ENCODE peak calls at places on chromosomes 4 and X, in seven cellular contexts. T is H9, N is mesendoderm, Z is mesenchymal stem cell, F is IMR-90, E is trophoblast cell, U is H1. W is an unnamed sample.

GRCh38 chr4:118224239-118224829 is 128.5 kb downstream of the PRSS12 start:
- DNase-seq in T (no peak), N (peak), Z (peak), F (peak), E (peak), U (no peak), W (peak)

GRCh38 chr4:53859305-53859704 is 205.1 kb downstream of the CHIC2 start:
- DNase-seq in T (no peak), N (no peak), Z (no peak), F (no peak), E (no peak), U (no peak), W (no peak)

GRCh38 chr4:25767877-25768475 is 94.8 kb downstream of the SEL1L3 start:
- DNase-seq in T (peak), N (peak), Z (peak), F (peak), E (peak), U (peak), W (peak)

GRCh38 chr4:41120297-41121217 is 93.8 kb downstream of the APBB2 start:
- DNase-seq in T (no peak), N (no peak), Z (no peak), F (peak), E (no peak), U (no peak), W (no peak)

GRCh38 chrX:51853251-51853650 is 40.2 kb upstream of the MAGED1 start:
- DNase-seq in T (no peak), N (peak), Z (no peak), F (no peak), E (no peak), U (no peak), W (peak)

GRCh38 chr4:47830263-47831025 is 7.4 kb downstream of the CORIN start:
- DNase-seq in T (no peak), N (no peak), Z (no peak), F (peak), E (no peak), U (no peak), W (no peak)

GRCh38 chr4:70399319-70399718 is 1.6 kb downstream of the OPRPN start:
- DNase-seq in T (no peak), N (no peak), Z (no peak), F (no peak), E (no peak), U (no peak), W (no peak)

GRCh38 chr4:32798471-32798870 is 2078.3 kb downstream of the PCDH7 start:
- DNase-seq in T (no peak), N (no peak), Z (no peak), F (no peak), E (no peak), U (no peak), W (no peak)

GRCh38 chrX:10052906-10053625 is 85.9 kb downstream of the CLDN34 start:
- DNase-seq in T (no peak), N (no peak), Z (no peak), F (no peak), E (no peak), U (no peak), W (no peak)

GRCh38 chr4:108107729-108108382 is 60.9 kb downstream of the LEF1 start:
- DNase-seq in T (no peak), N (no peak), Z (no peak), F (no peak), E (no peak), U (no peak), W (no peak)

GRCh38 chr4:159484861-159485260 is 382.0 kb downstream of the RAPGEF2 start:
- DNase-seq in T (no peak), N (peak), Z (no peak), F (no peak), E (peak), U (no peak), W (no peak)

GRCh38 chr4:184825394-184826314 is at the start of gene ACSL1:
- DNase-seq in T (peak), N (peak), Z (peak), F (peak), E (peak), U (no peak), W (peak)

GRCh38 chr4:139077567-139078355 is 62.2 kb downstream of the NOCT start:
- DNase-seq in T (no peak), N (no peak), Z (no peak), F (no peak), E (peak), U (no peak), W (no peak)

GRCh38 chr4:94135701-94136100 is 72.0 kb upstream of the SMARCAD1 start:
- DNase-seq in T (no peak), N (no peak), Z (no peak), F (no peak), E (no peak), U (no peak), W (no peak)

GRCh38 chr4:75180790-75181776 is 248.2 kb downstream of the PARM1 start:
- DNase-seq in T (peak), N (peak), Z (peak), F (no peak), E (peak), U (no peak), W (no peak)

GRCh38 chr4:128688025-128688721 is 121.3 kb upstream of the JADE1 start:
- DNase-seq in T (no peak), N (no peak), Z (no peak), F (no peak), E (no peak), U (no peak), W (no peak)

GRCh38 chrX:47619486-47620302 is at the start of gene SYN1:
- DNase-seq in T (peak), N (peak), Z (peak), F (peak), E (peak), U (peak), W (peak)

GRCh38 chrX:51641421-51642021 is 22.8 kb upstream of the CENPVL3 start:
- DNase-seq in T (peak), N (peak), Z (peak), F (peak), E (peak), U (no peak), W (peak)

GRCh38 chr4:150986085-150986484 is 29.0 kb downstream of the LRBA start:
- DNase-seq in T (no peak), N (no peak), Z (no peak), F (no peak), E (no peak), U (no peak), W (no peak)

GRCh38 chrX:36908801-36909403 is 99.3 kb upstream of the FAM47C start:
- DNase-seq in T (no peak), N (peak), Z (peak), F (peak), E (peak), U (no peak), W (no peak)

GRCh38 chr4:177726111-177726510 is 283.9 kb upstream of the AGA start:
- DNase-seq in T (no peak), N (no peak), Z (peak), F (peak), E (no peak), U (no peak), W (no peak)

GRCh38 chr4:183242291-183242690 is 77.8 kb downstream of the CLDN22 start:
- DNase-seq in T (no peak), N (no peak), Z (no peak), F (no peak), E (no peak), U (no peak), W (no peak)

GRCh38 chr4:4726051-4726450 is 133.4 kb upstream of the MSX1 start:
- DNase-seq in T (no peak), N (peak), Z (no peak), F (no peak), E (no peak), U (no peak), W (no peak)

GRCh38 chr4:4733663-4734062 is 125.8 kb upstream of the MSX1 start:
- DNase-seq in T (no peak), N (no peak), Z (no peak), F (no peak), E (no peak), U (no peak), W (no peak)

GRCh38 chr4:4727536-4727935 is 131.9 kb upstream of the MSX1 start:
- DNase-seq in T (no peak), N (no peak), Z (no peak), F (no peak), E (no peak), U (no peak), W (no peak)

GRCh38 chr4:4734425-4734824 is 125.0 kb upstream of the MSX1 start:
- DNase-seq in T (no peak), N (no peak), Z (no peak), F (no peak), E (no peak), U (no peak), W (no peak)

GRCh38 chr4:4730214-4730613 is 129.3 kb upstream of the MSX1 start:
- DNase-seq in T (no peak), N (no peak), Z (no peak), F (no peak), E (no peak), U (no peak), W (no peak)
- H3K18ac ChIP-seq in T (no peak), N (no peak), Z (no peak), F (no peak), E (no peak), U (no peak), W (no peak)

DNA sequence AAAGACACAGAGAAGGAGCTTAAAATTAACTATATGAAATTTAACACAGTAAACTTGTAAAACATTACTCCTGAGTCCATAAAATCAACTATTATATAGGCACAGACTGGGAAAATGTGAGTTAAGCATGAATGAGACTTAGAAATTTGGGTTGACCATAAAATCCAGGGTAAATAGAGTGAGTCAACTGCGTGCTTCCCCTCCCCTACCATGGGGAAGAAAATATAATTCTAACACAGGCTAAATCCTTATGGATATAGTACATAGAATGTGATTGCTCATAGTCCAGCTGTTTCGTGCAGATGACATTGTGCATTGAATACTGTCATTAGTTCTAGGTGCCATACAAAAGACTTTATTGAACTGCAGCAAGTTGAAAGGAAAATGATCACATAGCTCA is 42.2 kb downstream of the KLHL5 start:
- DNase-seq in T (no peak), N (no peak), Z (no peak), F (peak), E (no peak), U (no peak), W (no peak)
- H3K18ac ChIP-seq in T (no peak), N (no peak), Z (no peak), F (no peak), E (no peak), U (no peak), W (no peak)

GRCh38 chr4:145912391-145912790 is 26.2 kb downstream of the ZNF827 start:
- DNase-seq in T (no peak), N (no peak), Z (peak), F (no peak), E (no peak), U (no peak), W (no peak)

GRCh38 chr4:145907363-145907762 is 31.3 kb downstream of the ZNF827 start:
- DNase-seq in T (no peak), N (peak), Z (no peak), F (no peak), E (no peak), U (no peak), W (no peak)

GRCh38 chr4:145907827-145908226 is 30.8 kb downstream of the ZNF827 start:
- DNase-seq in T (no peak), N (no peak), Z (no peak), F (peak), E (no peak), U (no peak), W (no peak)

GRCh38 chr4:145909773-145910172 is 28.9 kb downstream of the ZNF827 start:
- DNase-seq in T (no peak), N (peak), Z (no peak), F (no peak), E (no peak), U (no peak), W (no peak)

GRCh38 chr4:145909331-145909730 is 29.3 kb downstream of the ZNF827 start:
- DNase-seq in T (peak), N (peak), Z (no peak), F (no peak), E (peak), U (peak), W (peak)
- H3K18ac ChIP-seq in T (no peak), N (no peak), Z (no peak), F (no peak), E (no peak), U (peak), W (no peak)

GRCh38 chr4:67393699-67394281 is 151.5 kb downstream of the CENPC start:
- DNase-seq in T (no peak), N (peak), Z (peak), F (peak), E (peak), U (no peak), W (peak)
- H3K18ac ChIP-seq in T (no peak), N (no peak), Z (no peak), F (no peak), E (no peak), U (no peak), W (no peak)

DNA sequence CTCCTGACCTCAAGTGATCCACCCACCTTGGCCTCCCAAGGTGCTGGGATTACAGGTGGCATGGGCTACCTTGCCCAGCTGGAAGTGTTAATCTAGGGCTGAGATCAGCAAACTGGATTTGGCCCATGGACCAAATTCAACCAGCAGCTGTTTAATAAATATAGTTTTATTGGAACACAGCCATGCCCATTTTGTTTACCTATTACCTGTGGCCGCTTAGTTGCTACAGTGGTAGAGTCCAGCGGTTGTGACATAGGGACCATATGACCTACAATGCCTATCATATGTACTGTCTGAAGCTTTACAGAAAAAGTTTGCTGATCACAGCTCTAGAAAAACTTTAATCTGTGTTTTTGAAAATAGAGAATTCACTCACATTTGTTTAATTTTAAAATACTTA is 17.2 kb upstream of the PDHA1 start:
- DNase-seq in T (no peak), N (no peak), Z (no peak), F (no peak), E (no peak), U (no peak), W (no peak)
- H3K18ac ChIP-seq in T (no peak), N (no peak), Z (no peak), F (no peak), E (no peak), U (no peak), W (no peak)

GRCh38 chr4:8058031-8058479 is 100.6 kb downstream of the ABLIM2 start:
- DNase-seq in T (no peak), N (no peak), Z (no peak), F (no peak), E (peak), U (no peak), W (no peak)

GRCh38 chr4:8060632-8061031 is 98.0 kb downstream of the ABLIM2 start:
- DNase-seq in T (no peak), N (no peak), Z (no peak), F (no peak), E (no peak), U (no peak), W (no peak)

GRCh38 chr4:8061573-8061972 is 97.0 kb downstream of the ABLIM2 start:
- DNase-seq in T (no peak), N (no peak), Z (no peak), F (no peak), E (no peak), U (no peak), W (no peak)

GRCh38 chr4:8063974-8064563 is 94.5 kb downstream of the ABLIM2 start:
- DNase-seq in T (no peak), N (no peak), Z (no peak), F (no peak), E (no peak), U (no peak), W (no peak)

DNA sequence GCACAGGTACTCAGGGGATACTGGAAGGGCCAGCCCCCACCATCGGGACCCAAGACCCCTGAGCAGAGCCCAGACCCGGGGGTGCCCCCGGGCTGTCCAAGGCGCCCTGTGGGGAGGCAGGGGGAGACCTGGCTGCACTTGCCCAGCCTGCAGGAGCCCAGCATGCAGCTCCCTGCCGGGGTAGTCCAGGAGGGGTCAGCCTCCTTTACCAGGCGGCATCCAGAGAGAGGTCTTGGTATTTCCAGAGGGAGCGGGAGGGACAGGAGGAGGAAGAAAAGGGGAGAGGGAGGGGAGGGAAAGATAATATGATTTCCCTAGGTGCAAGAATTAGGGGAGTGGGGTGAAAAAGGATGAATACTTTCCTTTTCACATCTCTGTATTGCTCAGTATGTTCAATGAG is 97.5 kb downstream of the ABLIM2 start:
- DNase-seq in T (no peak), N (no peak), Z (no peak), F (no peak), E (no peak), U (no peak), W (no peak)
- H3K18ac ChIP-seq in T (no peak), N (no peak), Z (no peak), F (no peak), E (no peak), U (no peak), W (no peak)

GRCh38 chr4:24745172-24745895 is 50.0 kb upstream of the SOD3 start:
- DNase-seq in T (no peak), N (no peak), Z (no peak), F (no peak), E (peak), U (no peak), W (no peak)
- H3K18ac ChIP-seq in T (no peak), N (no peak), Z (no peak), F (no peak), E (no peak), U (no peak), W (no peak)

GRCh38 chr4:52483186-52483585 is 175.9 kb downstream of the USP46 start:
- DNase-seq in T (no peak), N (no peak), Z (no peak), F (no peak), E (no peak), U (no peak), W (no peak)
- H3K18ac ChIP-seq in T (no peak), N (no peak), Z (no peak), F (no peak), E (no peak), U (no peak), W (no peak)

DNA sequence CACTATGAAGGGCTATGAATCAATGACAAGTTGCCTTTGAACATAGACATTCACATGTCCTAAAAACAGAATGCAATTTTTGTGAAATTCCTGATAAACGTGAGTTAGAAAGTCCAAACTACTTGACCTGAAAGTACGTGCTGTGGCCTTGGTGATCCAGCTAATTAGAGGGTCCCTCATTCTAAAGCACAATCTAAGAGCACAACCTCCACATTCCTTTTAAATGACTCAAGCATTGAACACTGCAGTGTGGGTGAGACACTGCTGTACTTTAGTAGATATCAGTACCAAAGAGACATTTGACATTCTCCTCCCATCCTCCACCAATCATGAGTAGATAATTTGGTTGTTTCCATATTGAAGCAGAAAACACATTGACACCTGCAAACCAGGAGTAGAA is 73.5 kb downstream of the FAM47B start:
- DNase-seq in T (no peak), N (peak), Z (peak), F (peak), E (no peak), U (no peak), W (no peak)
- H3K18ac ChIP-seq in T (no peak), N (no peak), Z (no peak), F (peak), E (no peak), U (no peak), W (no peak)

GRCh38 chr4:147421456-147421855 is 59.4 kb upstream of the EDNRA start:
- DNase-seq in T (no peak), N (no peak), Z (no peak), F (no peak), E (no peak), U (no peak), W (no peak)

GRCh38 chr4:147423229-147423628 is 57.7 kb upstream of the EDNRA start:
- DNase-seq in T (no peak), N (no peak), Z (no peak), F (no peak), E (no peak), U (no peak), W (no peak)

DNA sequence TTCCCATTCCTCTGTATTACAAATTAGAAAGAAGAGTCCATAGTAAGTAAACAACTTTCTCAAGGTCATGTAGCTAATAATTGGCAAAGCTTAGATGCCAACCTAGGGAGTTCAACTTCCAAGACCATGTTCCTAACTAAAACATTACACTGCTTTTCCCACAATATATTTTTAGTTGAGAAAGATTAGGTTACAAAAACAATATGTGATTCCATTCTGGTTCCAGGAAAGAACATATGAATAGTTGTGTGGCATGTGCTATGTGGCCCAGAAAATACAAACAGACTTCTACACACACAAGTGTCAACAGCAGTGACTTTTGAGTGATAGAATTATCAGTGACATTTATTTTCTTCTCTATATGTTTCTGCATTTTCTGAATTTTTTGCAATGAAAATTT is 62.7 kb upstream of the EDNRA start:
- DNase-seq in T (no peak), N (no peak), Z (no peak), F (no peak), E (no peak), U (no peak), W (no peak)
- H3K18ac ChIP-seq in T (no peak), N (no peak), Z (no peak), F (no peak), E (no peak), U (no peak), W (no peak)